ENCODE peak calls at places on chromosome 1, in seven cellular contexts. One of them, this sample, is unnamed.

GRCh38 chr1:193589597-193590040 is 403.2 kb upstream of the B3GALT2 start:
- DNase-seq in hypothalamus: no peak
- DNase-seq in body of pancreas: peak
- DNase-seq in trophoblast cell: no peak
- DNase-seq in CD8-positive, alpha-beta T cell: no peak
- DNase-seq in NCI-H1092: peak
- DNase-seq in lower lobe of right lung: no peak
- DNase-seq in this sample: no peak

GRCh38 chr1:224539971-224540370 is 76.1 kb upstream of the CNIH3 start:
- DNase-seq in lower lobe of right lung: no peak
- DNase-seq in hypothalamus: no peak
- DNase-seq in CD8-positive, alpha-beta T cell: no peak
- DNase-seq in trophoblast cell: no peak
- DNase-seq in NCI-H1092: no peak
- DNase-seq in body of pancreas: no peak
- DNase-seq in this sample: no peak

GRCh38 chr1:165943198-165943597 is 115.8 kb downstream of the UCK2 start:
- DNase-seq in NCI-H1092: no peak
- DNase-seq in CD8-positive, alpha-beta T cell: no peak
- DNase-seq in hypothalamus: no peak
- DNase-seq in body of pancreas: no peak
- DNase-seq in trophoblast cell: no peak
- DNase-seq in lower lobe of right lung: no peak
- DNase-seq in this sample: no peak

GRCh38 chr1:31596737-31597097 is 20.4 kb downstream of the TINAGL1 start:
- DNase-seq in lower lobe of right lung: no peak
- DNase-seq in CD8-positive, alpha-beta T cell: no peak
- DNase-seq in NCI-H1092: no peak
- DNase-seq in hypothalamus: no peak
- DNase-seq in body of pancreas: no peak
- DNase-seq in trophoblast cell: no peak
- DNase-seq in this sample: no peak

GRCh38 chr1:207754942-207755689 is 3.3 kb downstream of the CD46 start:
- DNase-seq in body of pancreas: peak
- DNase-seq in hypothalamus: no peak
- DNase-seq in trophoblast cell: no peak
- DNase-seq in lower lobe of right lung: no peak
- DNase-seq in CD8-positive, alpha-beta T cell: no peak
- DNase-seq in NCI-H1092: no peak
- DNase-seq in this sample: no peak

GRCh38 chr1:184792450-184792969 is 37.9 kb upstream of the EDEM3 start:
- DNase-seq in lower lobe of right lung: peak
- DNase-seq in CD8-positive, alpha-beta T cell: no peak
- DNase-seq in hypothalamus: peak
- DNase-seq in trophoblast cell: peak
- DNase-seq in NCI-H1092: no peak
- DNase-seq in body of pancreas: peak
- DNase-seq in this sample: no peak

GRCh38 chr1:2805801-2806430 is 4.4 kb upstream of the TTC34 start:
- DNase-seq in lower lobe of right lung: peak
- DNase-seq in trophoblast cell: no peak
- DNase-seq in CD8-positive, alpha-beta T cell: no peak
- DNase-seq in hypothalamus: no peak
- DNase-seq in NCI-H1092: no peak
- DNase-seq in body of pancreas: no peak
- DNase-seq in this sample: no peak

GRCh38 chr1:11109361-11109760 is 9.7 kb upstream of the EXOSC10 start:
- DNase-seq in body of pancreas: no peak
- DNase-seq in NCI-H1092: no peak
- DNase-seq in hypothalamus: no peak
- DNase-seq in CD8-positive, alpha-beta T cell: no peak
- DNase-seq in lower lobe of right lung: no peak
- DNase-seq in trophoblast cell: no peak
- DNase-seq in this sample: no peak

GRCh38 chr1:91022518-91022929 is 689 bp upstream of the ZNF644 start:
- DNase-seq in lower lobe of right lung: no peak
- DNase-seq in hypothalamus: no peak
- DNase-seq in body of pancreas: no peak
- DNase-seq in NCI-H1092: no peak
- DNase-seq in CD8-positive, alpha-beta T cell: no peak
- DNase-seq in trophoblast cell: no peak
- DNase-seq in this sample: no peak

GRCh38 chr1:40794915-40795715 is 11.5 kb downstream of the KCNQ4 start:
- DNase-seq in trophoblast cell: no peak
- DNase-seq in lower lobe of right lung: no peak
- DNase-seq in hypothalamus: no peak
- DNase-seq in body of pancreas: no peak
- DNase-seq in CD8-positive, alpha-beta T cell: no peak
- DNase-seq in NCI-H1092: no peak
- DNase-seq in this sample: no peak

GRCh38 chr1:180309338-180309737 is 79.3 kb downstream of the LHX4 start:
- DNase-seq in hypothalamus: no peak
- DNase-seq in trophoblast cell: no peak
- DNase-seq in body of pancreas: no peak
- DNase-seq in CD8-positive, alpha-beta T cell: no peak
- DNase-seq in NCI-H1092: no peak
- DNase-seq in lower lobe of right lung: no peak
- DNase-seq in this sample: no peak